ENCODE peak calls at places on chromosomes 1 and 21, in six cellular contexts. U is CD8-positive, alpha-beta T cell; T is Caco-2; F is fibroblast of mammary gland; I is WERI-Rb-1; O is ovary. B is an unnamed sample.

GRCh38 chr1:185895208-185895900 is 161.2 kb downstream of the HMCN1 start:
- DNase-seq in U (no peak), T (no peak), F (peak; percentile 75), I (no peak), O (no peak), B (no peak)

GRCh38 chr1:66752000-66752592 is at the start of gene DYNLT5:
- DNase-seq in U (no peak), T (no peak), F (peak; percentile 67), I (no peak), O (peak; percentile 16), B (peak; percentile 13)

GRCh38 chr1:45394342-45394741 is 54.1 kb upstream of the MUTYH start:
- DNase-seq in U (no peak), T (no peak), F (no peak), I (no peak), O (no peak), B (no peak)

GRCh38 chr1:109997204-109997866 is 12.8 kb downstream of the AHCYL1 start:
- DNase-seq in U (no peak), T (no peak), F (no peak), I (no peak), O (no peak), B (no peak)

GRCh38 chr21:42400525-42400924 is 3.2 kb upstream of the UBASH3A start:
- DNase-seq in U (no peak), T (no peak), F (peak; percentile 47), I (no peak), O (no peak), B (no peak)

GRCh38 chr1:206012086-206012859 is 9.1 kb upstream of the RAB7B start:
- DNase-seq in U (peak; percentile 14), T (no peak), F (no peak), I (peak; percentile 29), O (no peak), B (peak; percentile 33)

GRCh38 chr1:118986839-118987430 is 1.2 kb downstream of the TBX15 start:
- DNase-seq in U (no peak), T (no peak), F (no peak), I (no peak), O (no peak), B (no peak)

GRCh38 chr1:201772178-201772577 is 56.8 kb upstream of the IPO9 start:
- DNase-seq in U (no peak), T (no peak), F (no peak), I (no peak), O (no peak), B (no peak)

GRCh38 chr1:19083081-19083480 is 126.6 kb upstream of the IFFO2 start:
- DNase-seq in U (no peak), T (no peak), F (no peak), I (no peak), O (no peak), B (no peak)

GRCh38 chr1:43285269-43285986 is at the start of gene C1orf210:
- DNase-seq in U (peak; percentile 12), T (peak; percentile 94), F (no peak), I (no peak), O (no peak), B (no peak)

GRCh38 chr1:37858931-37859506 is 373 bp downstream of the MTF1 start:
- DNase-seq in U (peak; percentile 9), T (no peak), F (peak; percentile 33), I (no peak), O (no peak), B (no peak)

GRCh38 chr1:4126731-4127594 is 226.9 kb upstream of the C1orf174 start:
- DNase-seq in U (no peak), T (no peak), F (no peak), I (peak; percentile 23), O (no peak), B (no peak)

GRCh38 chr1:115865704-115866380 is 24.9 kb upstream of the NHLH2 start:
- DNase-seq in U (no peak), T (no peak), F (no peak), I (no peak), O (no peak), B (no peak)

GRCh38 chr1:18347559-18347958 is 133.2 kb upstream of the KLHDC7A start:
- DNase-seq in U (no peak), T (no peak), F (no peak), I (no peak), O (no peak), B (no peak)

GRCh38 chr1:203127672-203128611 is at the start of gene ADORA1:
- DNase-seq in U (no peak), T (peak; percentile 78), F (peak; percentile 23), I (peak; percentile 90), O (peak; percentile 56), B (peak; percentile 64)

GRCh38 chr1:87937774-87938173 is 609.1 kb downstream of the LMO4 start:
- DNase-seq in U (no peak), T (no peak), F (no peak), I (no peak), O (no peak), B (no peak)

GRCh38 chr1:18035145-18035544 is 72.5 kb upstream of the IGSF21 start:
- DNase-seq in U (no peak), T (no peak), F (no peak), I (no peak), O (no peak), B (no peak)

GRCh38 chr1:89022167-89022959 is at the start of gene GBP3:
- DNase-seq in U (no peak), T (no peak), F (peak; percentile 72), I (no peak), O (no peak), B (no peak)

GRCh38 chr21:41601573-41602371 is 93.8 kb upstream of the TMPRSS2 start:
- DNase-seq in U (no peak), T (no peak), F (peak; percentile 11), I (peak; percentile 3), O (no peak), B (no peak)

GRCh38 chr1:176744142-176744541 is 281.2 kb downstream of the PAPPA2 start:
- DNase-seq in U (no peak), T (no peak), F (no peak), I (no peak), O (no peak), B (no peak)

GRCh38 chr1:176741181-176741580 is 278.2 kb downstream of the PAPPA2 start:
- DNase-seq in U (no peak), T (no peak), F (no peak), I (no peak), O (no peak), B (no peak)

GRCh38 chr1:176745945-176746344 is 283.0 kb downstream of the PAPPA2 start:
- DNase-seq in U (no peak), T (peak; percentile 9), F (peak; percentile 29), I (peak; percentile 11), O (no peak), B (no peak)
- TF ChIP-seq CTCF in U (no peak), T (no peak), F (peak; percentile 47), I (peak; percentile 55), O (no peak), B (peak; percentile 48)

GRCh38 chr21:33651965-33652680 is 9.8 kb downstream of the ITSN1 start:
- DNase-seq in U (no peak), T (no peak), F (no peak), I (peak; percentile 66), O (no peak), B (no peak)

GRCh38 chr21:33648555-33648954 is 6.3 kb downstream of the ITSN1 start:
- DNase-seq in U (no peak), T (no peak), F (no peak), I (no peak), O (no peak), B (no peak)

GRCh38 chr21:33647560-33647959 is 5.3 kb downstream of the ITSN1 start:
- DNase-seq in U (no peak), T (no peak), F (no peak), I (no peak), O (no peak), B (no peak)

GRCh38 chr21:33650929-33651505 is 8.7 kb downstream of the ITSN1 start:
- DNase-seq in U (no peak), T (no peak), F (no peak), I (no peak), O (no peak), B (no peak)

GRCh38 chr21:33650230-33650629 is 7.9 kb downstream of the ITSN1 start:
- DNase-seq in U (no peak), T (no peak), F (no peak), I (no peak), O (no peak), B (no peak)
- H3K4me3 ChIP-seq in U (no peak overlapping the region), T (no peak overlapping the region), F (no peak overlapping the region), I (no peak overlapping the region), O (no peak overlapping the region), B (no peak overlapping the region)

GRCh38 chr1:25694591-25695007 is 78.0 kb downstream of the MAN1C1 start:
- DNase-seq in U (no peak), T (no peak), F (no peak), I (no peak), O (no peak), B (no peak)
- TF ChIP-seq CTCF in U (no peak), T (no peak), F (peak; percentile 27), I (no peak), O (no peak), B (no peak)

DNA sequence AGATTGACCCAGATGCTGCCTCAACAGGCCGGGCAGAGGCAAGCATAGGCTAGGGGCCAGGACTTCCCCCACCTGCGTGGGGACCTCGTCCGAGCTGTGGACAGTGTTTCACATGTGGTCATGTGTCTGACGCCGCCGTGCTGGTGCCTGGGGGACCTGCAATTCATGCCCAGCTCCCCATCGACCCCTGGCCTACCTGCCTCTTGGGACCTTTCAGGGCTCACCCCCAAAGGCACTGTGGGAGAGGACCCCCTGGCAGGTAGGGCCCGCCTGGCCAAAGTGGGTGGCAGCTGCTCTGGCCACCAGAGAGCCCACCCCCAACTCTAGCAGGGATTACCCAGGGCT is 4.4 kb downstream of the TMEM201 start:
- DNase-seq in U (no peak), T (no peak), F (no peak), I (no peak), O (no peak), B (no peak)
- H3K4me3 ChIP-seq in U (no peak overlapping the region), T (no peak overlapping the region), F (no peak overlapping the region), I (peak overlapping the region; percentile 11), O (no peak overlapping the region), B (peak overlapping the region; percentile 16)

DNA sequence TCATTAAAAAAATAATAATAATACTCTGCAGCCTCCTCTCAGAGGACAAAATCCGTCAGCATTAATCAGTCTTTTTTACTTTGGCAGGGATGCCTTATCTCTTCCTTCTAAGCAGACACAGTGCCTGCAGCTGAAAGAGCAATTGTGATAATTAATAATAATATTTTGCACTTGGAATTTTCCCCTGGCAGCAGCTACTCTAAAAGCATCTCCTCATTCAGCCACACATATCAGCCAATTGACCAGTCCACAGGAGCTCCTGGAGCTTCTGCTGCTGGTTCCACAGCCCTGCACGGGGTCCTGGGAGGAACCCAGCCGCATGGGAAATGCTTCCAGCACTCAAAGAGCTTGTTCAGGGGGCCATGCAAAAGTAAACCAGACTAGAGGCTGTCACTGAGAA is 31.0 kb upstream of the VWA5B1 start:
- DNase-seq in U (no peak), T (no peak), F (no peak), I (no peak), O (no peak), B (peak; percentile 22)
- TF ChIP-seq CTCF in U (no peak), T (no peak), F (no peak), I (no peak), O (no peak), B (no peak)

GRCh38 chr1:64655861-64656260 is 89.0 kb upstream of the RAVER2 start:
- DNase-seq in U (no peak), T (no peak), F (no peak), I (no peak), O (no peak), B (no peak)
- H3K4me3 ChIP-seq in U (no peak overlapping the region), T (no peak overlapping the region), F (no peak overlapping the region), I (no peak overlapping the region), O (no peak overlapping the region), B (no peak overlapping the region)

B was measured in BE2C.